ENCODE peak calls at places on chromosome 17, in five cellular contexts. One of them, this sample, is unnamed.

GRCh38 chr17:63929860-63930766 is 2.0 kb downstream of the CD79B start:
- DNase-seq in transverse colon: no peak
- DNase-seq in tibial artery: peak; percentile 47
- DNase-seq in lung: no peak
- DNase-seq in neural progenitor cell: no peak
- DNase-seq in this sample: peak; percentile 58

GRCh38 chr17:18246109-18246725 is 12.3 kb downstream of the FLII start:
- DNase-seq in tibial artery: no peak
- DNase-seq in neural progenitor cell: no peak
- DNase-seq in transverse colon: no peak
- DNase-seq in lung: no peak
- DNase-seq in this sample: no peak

GRCh38 chr17:44354582-44355309 is 8.9 kb downstream of the FAM171A2 start:
- DNase-seq in tibial artery: no peak
- DNase-seq in lung: no peak
- DNase-seq in transverse colon: peak; percentile 69
- DNase-seq in neural progenitor cell: peak; percentile 91
- DNase-seq in this sample: peak; percentile 58

GRCh38 chr17:7573324-7574080 is 5.9 kb upstream of the CD68 start:
- DNase-seq in lung: peak; percentile 90
- DNase-seq in transverse colon: peak; percentile 91
- DNase-seq in neural progenitor cell: peak; percentile 94
- DNase-seq in tibial artery: peak; percentile 89
- DNase-seq in this sample: peak; percentile 95

GRCh38 chr17:31549121-31549524 is 157.6 kb downstream of the RAB11FIP4 start:
- DNase-seq in lung: no peak
- DNase-seq in transverse colon: no peak
- DNase-seq in tibial artery: no peak
- DNase-seq in neural progenitor cell: no peak
- DNase-seq in this sample: no peak

GRCh38 chr17:16482253-16482652 is 9.7 kb downstream of the LRRC75A start:
- DNase-seq in transverse colon: no peak
- DNase-seq in tibial artery: no peak
- DNase-seq in lung: no peak
- DNase-seq in neural progenitor cell: no peak
- DNase-seq in this sample: no peak

GRCh38 chr17:27357236-27357635 is 63.3 kb downstream of the WSB1 start:
- DNase-seq in lung: no peak
- DNase-seq in tibial artery: no peak
- DNase-seq in neural progenitor cell: no peak
- DNase-seq in transverse colon: no peak
- DNase-seq in this sample: no peak

GRCh38 chr17:49583226-49583625 is 7.6 kb downstream of the NXPH3 start:
- DNase-seq in lung: no peak
- DNase-seq in neural progenitor cell: no peak
- DNase-seq in tibial artery: no peak
- DNase-seq in transverse colon: no peak
- DNase-seq in this sample: peak; percentile 8

GRCh38 chr17:29592850-29593545 is at the start of gene ANKRD13B:
- DNase-seq in lung: no peak
- DNase-seq in tibial artery: peak; percentile 55
- DNase-seq in neural progenitor cell: peak; percentile 76
- DNase-seq in transverse colon: peak; percentile 55
- DNase-seq in this sample: peak; percentile 52

GRCh38 chr17:58335061-58335731 is 6.6 kb upstream of the TSPOAP1 start:
- DNase-seq in transverse colon: no peak
- DNase-seq in tibial artery: no peak
- DNase-seq in lung: no peak
- DNase-seq in neural progenitor cell: no peak
- DNase-seq in this sample: no peak

GRCh38 chr17:21549107-21549687 is 143.1 kb upstream of the KCNJ18 start:
- DNase-seq in transverse colon: no peak
- DNase-seq in neural progenitor cell: no peak
- DNase-seq in tibial artery: no peak
- DNase-seq in lung: no peak
- DNase-seq in this sample: no peak

GRCh38 chr17:48601528-48602430 is 3.0 kb downstream of the HOXB6 start:
- DNase-seq in tibial artery: no peak
- DNase-seq in lung: no peak
- DNase-seq in transverse colon: peak; percentile 77
- DNase-seq in neural progenitor cell: no peak
- DNase-seq in this sample: no peak

GRCh38 chr17:68424861-68425260 is 32.4 kb downstream of the WIPI1 start:
- DNase-seq in lung: no peak
- DNase-seq in transverse colon: no peak
- DNase-seq in tibial artery: no peak
- DNase-seq in neural progenitor cell: peak; percentile 1
- DNase-seq in this sample: no peak

GRCh38 chr17:57340160-57340981 is 84.0 kb downstream of the MSI2 start:
- DNase-seq in tibial artery: no peak
- DNase-seq in transverse colon: no peak
- DNase-seq in lung: no peak
- DNase-seq in neural progenitor cell: no peak
- DNase-seq in this sample: no peak

GRCh38 chr17:78991906-78992532 is 12.3 kb upstream of the LGALS3BP start:
- DNase-seq in lung: no peak
- DNase-seq in tibial artery: peak; percentile 10
- DNase-seq in neural progenitor cell: no peak
- DNase-seq in transverse colon: peak; percentile 4
- DNase-seq in this sample: peak; percentile 43

GRCh38 chr17:64599187-64599676 is 62.9 kb downstream of the SMURF2 start:
- DNase-seq in tibial artery: no peak
- DNase-seq in lung: peak; percentile 33
- DNase-seq in transverse colon: peak; percentile 29
- DNase-seq in neural progenitor cell: peak; percentile 11
- DNase-seq in this sample: no peak

GRCh38 chr17:79915850-79916430 is 76.7 kb upstream of the CBX4 start:
- DNase-seq in neural progenitor cell: peak; percentile 63
- DNase-seq in tibial artery: no peak
- DNase-seq in lung: peak; percentile 67
- DNase-seq in transverse colon: peak; percentile 84
- DNase-seq in this sample: peak; percentile 57

GRCh38 chr17:34658796-34659195 is 79.4 kb downstream of the TMEM132E start:
- DNase-seq in lung: no peak
- DNase-seq in tibial artery: no peak
- DNase-seq in transverse colon: no peak
- DNase-seq in neural progenitor cell: no peak
- DNase-seq in this sample: no peak

GRCh38 chr17:29682054-29682453 is 59.3 kb upstream of the CORO6 start:
- DNase-seq in lung: no peak
- DNase-seq in transverse colon: no peak
- DNase-seq in neural progenitor cell: no peak
- DNase-seq in tibial artery: no peak
- DNase-seq in this sample: no peak

GRCh38 chr17:7014995-7015586 is 2.7 kb downstream of the RNASEK start:
- DNase-seq in neural progenitor cell: peak; percentile 21
- DNase-seq in lung: no peak
- DNase-seq in transverse colon: peak; percentile 49
- DNase-seq in tibial artery: no peak
- DNase-seq in this sample: no peak

GRCh38 chr17:17156511-17156910 is 49.6 kb downstream of the PLD6 start:
- DNase-seq in tibial artery: no peak
- DNase-seq in neural progenitor cell: no peak
- DNase-seq in transverse colon: no peak
- DNase-seq in lung: no peak
- DNase-seq in this sample: no peak

GRCh38 chr17:32240745-32241144 is 24.9 kb upstream of the RHBDL3 start:
- DNase-seq in tibial artery: no peak
- DNase-seq in neural progenitor cell: no peak
- DNase-seq in lung: no peak
- DNase-seq in transverse colon: no peak
- DNase-seq in this sample: no peak

GRCh38 chr17:42548070-42548837 is 4.5 kb upstream of the HSD17B1 start:
- DNase-seq in tibial artery: no peak
- DNase-seq in lung: peak; percentile 86
- DNase-seq in transverse colon: peak; percentile 93
- DNase-seq in neural progenitor cell: peak; percentile 90
- DNase-seq in this sample: no peak

GRCh38 chr17:1865252-1866037 is 35.6 kb downstream of the RPA1 start:
- DNase-seq in neural progenitor cell: no peak
- DNase-seq in tibial artery: no peak
- DNase-seq in lung: no peak
- DNase-seq in transverse colon: peak; percentile 48
- DNase-seq in this sample: no peak

GRCh38 chr17:49101054-49101534 is 31.5 kb upstream of the B4GALNT2 start:
- DNase-seq in lung: peak; percentile 45
- DNase-seq in neural progenitor cell: no peak
- DNase-seq in tibial artery: no peak
- DNase-seq in transverse colon: no peak
- DNase-seq in this sample: no peak

GRCh38 chr17:2075336-2076056 is 20.6 kb downstream of the HIC1 start:
- DNase-seq in tibial artery: no peak
- DNase-seq in lung: no peak
- DNase-seq in transverse colon: no peak
- DNase-seq in neural progenitor cell: peak; percentile 31
- DNase-seq in this sample: peak; percentile 66

GRCh38 chr17:36740157-36740556 is 138.8 kb downstream of the MRM1 start:
- DNase-seq in tibial artery: no peak
- DNase-seq in neural progenitor cell: no peak
- DNase-seq in transverse colon: no peak
- DNase-seq in lung: no peak
- DNase-seq in this sample: no peak

GRCh38 chr17:82943339-82943738 is 103.5 kb upstream of the ZNF750 start:
- DNase-seq in tibial artery: no peak
- DNase-seq in lung: no peak
- DNase-seq in transverse colon: no peak
- DNase-seq in neural progenitor cell: no peak
- DNase-seq in this sample: peak; percentile 28

GRCh38 chr17:46044286-46044928 is 45.4 kb downstream of the STH start:
- DNase-seq in neural progenitor cell: peak; percentile 81
- DNase-seq in tibial artery: peak; percentile 82
- DNase-seq in lung: peak; percentile 74
- DNase-seq in transverse colon: peak; percentile 81
- DNase-seq in this sample: no peak
- H3K27ac ChIP-seq in neural progenitor cell: no peak overlapping the region
- H3K27ac ChIP-seq in tibial artery: peak overlapping the region; percentile 24
- H3K27ac ChIP-seq in lung: peak overlapping the region; percentile 57
- H3K27ac ChIP-seq in transverse colon: peak overlapping the region; percentile 74
- H3K27ac ChIP-seq in this sample: peak overlapping the region; percentile 75

GRCh38 chr17:81527591-81528383 is at the start of gene FSCN2:
- DNase-seq in transverse colon: no peak
- DNase-seq in lung: no peak
- DNase-seq in neural progenitor cell: no peak
- DNase-seq in tibial artery: no peak
- DNase-seq in this sample: no peak
- H3K4me3 ChIP-seq in transverse colon: no peak within 1 kb of the TSS
- H3K4me3 ChIP-seq in lung: no peak within 1 kb of the TSS
- H3K4me3 ChIP-seq in neural progenitor cell: no peak within 1 kb of the TSS
- H3K4me3 ChIP-seq in tibial artery: no peak within 1 kb of the TSS
- H3K4me3 ChIP-seq in this sample: no peak within 1 kb of the TSS

GRCh38 chr17:39601758-39602532 is 5.8 kb downstream of the NEUROD2 start:
- DNase-seq in tibial artery: no peak
- DNase-seq in neural progenitor cell: peak; percentile 57
- DNase-seq in lung: no peak
- DNase-seq in transverse colon: no peak
- DNase-seq in this sample: no peak

GRCh38 chr17:39600469-39601009 is 7.2 kb downstream of the NEUROD2 start:
- DNase-seq in lung: no peak
- DNase-seq in transverse colon: no peak
- DNase-seq in neural progenitor cell: no peak
- DNase-seq in tibial artery: no peak
- DNase-seq in this sample: no peak

GRCh38 chr17:39603304-39604016 is 4.3 kb downstream of the NEUROD2 start:
- DNase-seq in neural progenitor cell: no peak
- DNase-seq in tibial artery: no peak
- DNase-seq in transverse colon: no peak
- DNase-seq in lung: no peak
- DNase-seq in this sample: no peak

GRCh38 chr17:39601010-39601597 is 6.6 kb downstream of the NEUROD2 start:
- DNase-seq in tibial artery: no peak
- DNase-seq in neural progenitor cell: no peak
- DNase-seq in transverse colon: no peak
- DNase-seq in lung: no peak
- DNase-seq in this sample: no peak

DNA sequence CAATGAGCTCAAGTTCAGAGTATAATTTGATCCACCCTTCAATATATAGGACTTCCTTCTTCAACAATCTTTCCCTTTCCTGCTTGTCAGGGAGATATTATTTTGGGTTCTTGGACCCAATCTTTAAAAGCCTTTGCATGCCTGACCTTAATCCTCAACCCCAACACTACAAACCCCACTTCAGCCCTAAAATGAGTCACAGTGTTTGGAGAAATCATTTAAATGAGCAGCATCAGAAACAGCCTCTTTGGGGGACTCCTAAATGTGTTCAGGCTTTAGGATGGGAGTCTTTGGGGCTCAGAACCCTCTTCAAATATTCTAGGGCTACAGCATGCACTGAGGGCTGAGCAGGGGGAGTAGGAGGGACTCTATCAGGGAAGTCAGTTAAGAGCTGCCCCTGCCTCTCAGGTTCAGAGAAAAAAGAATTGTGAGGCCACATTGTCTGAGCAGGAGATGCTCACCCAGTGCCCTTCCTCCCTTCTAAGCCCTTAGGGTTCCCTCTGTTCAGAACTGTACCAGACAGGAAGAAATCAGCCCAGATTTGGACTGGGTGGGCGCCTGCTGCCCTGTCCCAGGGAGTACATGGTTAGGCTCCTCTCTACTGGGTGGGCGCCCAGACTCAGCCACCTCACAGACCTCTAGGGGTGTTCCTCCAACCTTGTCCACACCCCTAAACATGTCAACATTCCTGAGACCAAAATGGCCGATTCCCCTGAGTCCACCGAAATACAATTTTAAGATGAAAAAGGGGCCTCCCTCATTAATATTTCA is 5.0 kb downstream of the NEUROD2 start:
- DNase-seq in neural progenitor cell: no peak
- DNase-seq in lung: no peak
- DNase-seq in tibial artery: no peak
- DNase-seq in transverse colon: no peak
- DNase-seq in this sample: no peak
- H3K4me1 ChIP-seq in neural progenitor cell: peaks cover 23% of the 10 kb centered on the region
- H3K4me1 ChIP-seq in lung: peaks cover 22% of the 10 kb centered on the region
- H3K4me1 ChIP-seq in tibial artery: peaks cover 57% of the 10 kb centered on the region
- H3K4me1 ChIP-seq in transverse colon: peaks cover 44% of the 10 kb centered on the region
- H3K4me1 ChIP-seq in this sample: peaks cover 39% of the 10 kb centered on the region

DNA sequence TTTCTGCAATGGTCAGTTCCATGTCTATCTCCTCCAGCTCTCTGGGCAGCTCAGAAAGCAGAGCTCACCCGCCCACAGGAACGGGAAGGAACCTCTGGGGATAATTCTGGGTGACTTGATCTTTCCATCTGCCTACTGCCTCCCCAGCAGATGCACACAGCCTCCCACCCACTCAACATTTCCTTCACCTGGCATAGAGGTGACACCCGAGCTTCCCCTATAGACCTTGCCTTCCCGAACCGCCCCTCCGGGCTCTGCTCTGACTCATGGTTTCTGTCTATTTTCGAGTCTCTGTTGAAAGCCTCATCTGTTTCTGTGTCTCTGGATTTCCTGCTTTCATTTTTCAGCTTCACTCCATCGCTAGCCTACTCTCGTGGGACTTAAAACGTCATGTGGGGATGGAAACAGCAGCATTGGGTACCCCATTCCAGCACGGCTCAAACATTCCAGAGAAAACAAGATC is 11.4 kb downstream of the GGA3 start:
- DNase-seq in neural progenitor cell: no peak
- DNase-seq in tibial artery: no peak
- DNase-seq in transverse colon: peak; percentile 57
- DNase-seq in lung: no peak
- DNase-seq in this sample: peak; percentile 49
- H3K27ac ChIP-seq in neural progenitor cell: no peak overlapping the region
- H3K27ac ChIP-seq in tibial artery: peak overlapping the region; percentile 69
- H3K27ac ChIP-seq in transverse colon: peak overlapping the region; percentile 48
- H3K27ac ChIP-seq in lung: peak overlapping the region; percentile 24
- H3K27ac ChIP-seq in this sample: peak overlapping the region; percentile 49

GRCh38 chr17:77667478-77667877 is 291.0 kb upstream of the TNRC6C start:
- DNase-seq in lung: no peak
- DNase-seq in transverse colon: no peak
- DNase-seq in neural progenitor cell: no peak
- DNase-seq in tibial artery: no peak
- DNase-seq in this sample: no peak
- H3K4me3 ChIP-seq in lung: no peak overlapping the region
- H3K4me3 ChIP-seq in transverse colon: no peak overlapping the region
- H3K4me3 ChIP-seq in neural progenitor cell: no peak overlapping the region
- H3K4me3 ChIP-seq in tibial artery: no peak overlapping the region
- H3K4me3 ChIP-seq in this sample: no peak overlapping the region

This sample was measured in psoas muscle.